ENCODE peak calls at places on chromosomes 5 and 9, in five cellular contexts. One of them, this sample, is unnamed. For H3K4me1, the result is how much of the 10 kb centered on the place peaks cover.

GRCh38 chr9:135134253-135135028 is 47.0 kb downstream of the OLFM1 start:
- DNase-seq in IMR-90: no peak
- DNase-seq in MM.1S: no peak
- DNase-seq in PC-3: no peak
- DNase-seq in HCT116: no peak
- DNase-seq in this sample: no peak

GRCh38 chr9:96189995-96190394 is 112.0 kb downstream of the HSD17B3 start:
- DNase-seq in MM.1S: no peak
- DNase-seq in IMR-90: no peak
- DNase-seq in HCT116: no peak
- DNase-seq in PC-3: no peak
- DNase-seq in this sample: no peak

GRCh38 chr5:151451626-151452520 is 4.5 kb downstream of the SLC36A1 start:
- DNase-seq in HCT116: no peak
- DNase-seq in MM.1S: no peak
- DNase-seq in IMR-90: peak
- DNase-seq in PC-3: peak
- DNase-seq in this sample: no peak

GRCh38 chr5:116652196-116652729 is 77.6 kb upstream of the SEMA6A start:
- DNase-seq in IMR-90: peak
- DNase-seq in PC-3: no peak
- DNase-seq in HCT116: peak
- DNase-seq in MM.1S: no peak
- DNase-seq in this sample: no peak

GRCh38 chr5:43152946-43153345 is 32.2 kb downstream of the ZNF131 start:
- DNase-seq in HCT116: no peak
- DNase-seq in MM.1S: no peak
- DNase-seq in IMR-90: peak
- DNase-seq in PC-3: no peak
- DNase-seq in this sample: no peak

GRCh38 chr5:136768457-136768856 is 403.1 kb upstream of the TRPC7 start:
- DNase-seq in HCT116: no peak
- DNase-seq in MM.1S: no peak
- DNase-seq in PC-3: peak
- DNase-seq in IMR-90: no peak
- DNase-seq in this sample: no peak

GRCh38 chr9:107734231-107735014 is 244.9 kb upstream of the KLF4 start:
- DNase-seq in MM.1S: no peak
- DNase-seq in IMR-90: peak
- DNase-seq in PC-3: no peak
- DNase-seq in HCT116: no peak
- DNase-seq in this sample: no peak

GRCh38 chr5:142587354-142587965 is 98.4 kb downstream of the FGF1 start:
- DNase-seq in MM.1S: peak
- DNase-seq in HCT116: peak
- DNase-seq in PC-3: peak
- DNase-seq in IMR-90: peak
- DNase-seq in this sample: peak

GRCh38 chr5:77925503-77925902 is 149.4 kb upstream of the TBCA start:
- DNase-seq in MM.1S: no peak
- DNase-seq in IMR-90: no peak
- DNase-seq in PC-3: no peak
- DNase-seq in HCT116: no peak
- DNase-seq in this sample: no peak

GRCh38 chr5:176441921-176442323 is 6.3 kb upstream of the FAF2 start:
- DNase-seq in HCT116: no peak
- DNase-seq in IMR-90: peak
- DNase-seq in MM.1S: no peak
- DNase-seq in PC-3: peak
- DNase-seq in this sample: peak

GRCh38 chr5:58279259-58279658 is 180.6 kb downstream of the PLK2 start:
- DNase-seq in HCT116: no peak
- DNase-seq in MM.1S: no peak
- DNase-seq in IMR-90: no peak
- DNase-seq in PC-3: no peak
- DNase-seq in this sample: no peak

GRCh38 chr9:27672730-27673129 is 99.4 kb upstream of the C9orf72 start:
- DNase-seq in MM.1S: no peak
- DNase-seq in IMR-90: no peak
- DNase-seq in PC-3: no peak
- DNase-seq in HCT116: no peak
- DNase-seq in this sample: no peak

GRCh38 chr5:134417707-134418106 is 6.0 kb upstream of the CDKN2AIPNL start:
- DNase-seq in IMR-90: no peak
- DNase-seq in MM.1S: no peak
- DNase-seq in PC-3: no peak
- DNase-seq in HCT116: no peak
- DNase-seq in this sample: no peak

GRCh38 chr5:64914396-64914795 is 145.7 kb downstream of the CWC27 start:
- DNase-seq in MM.1S: no peak
- DNase-seq in IMR-90: peak
- DNase-seq in HCT116: no peak
- DNase-seq in PC-3: no peak
- DNase-seq in this sample: no peak

GRCh38 chr9:20985851-20986600 is 45.4 kb downstream of the HACD4 start:
- DNase-seq in MM.1S: no peak
- DNase-seq in HCT116: no peak
- DNase-seq in PC-3: peak
- DNase-seq in IMR-90: no peak
- DNase-seq in this sample: no peak

GRCh38 chr9:134847752-134848432 is 32.7 kb upstream of the FCN2 start:
- DNase-seq in PC-3: no peak
- DNase-seq in MM.1S: no peak
- DNase-seq in HCT116: no peak
- DNase-seq in IMR-90: no peak
- DNase-seq in this sample: no peak

GRCh38 chr5:148454576-148454975 is 70.8 kb downstream of the FBXO38 start:
- DNase-seq in IMR-90: no peak
- DNase-seq in MM.1S: no peak
- DNase-seq in HCT116: no peak
- DNase-seq in PC-3: no peak
- DNase-seq in this sample: no peak

GRCh38 chr5:97049175-97049574 is 93.2 kb downstream of the LIX1 start:
- DNase-seq in IMR-90: no peak
- DNase-seq in MM.1S: no peak
- DNase-seq in HCT116: no peak
- DNase-seq in PC-3: no peak
- DNase-seq in this sample: no peak

GRCh38 chr5:36744041-36744677 is 132.4 kb upstream of the NIPBL start:
- DNase-seq in MM.1S: no peak
- DNase-seq in IMR-90: no peak
- DNase-seq in HCT116: no peak
- DNase-seq in PC-3: peak
- DNase-seq in this sample: peak

GRCh38 chr5:80837679-80838078 is 122.5 kb upstream of the RASGRF2 start:
- DNase-seq in PC-3: no peak
- DNase-seq in IMR-90: no peak
- DNase-seq in HCT116: no peak
- DNase-seq in MM.1S: peak
- DNase-seq in this sample: no peak

GRCh38 chr9:34996905-34997279 is 7.3 kb downstream of the DNAJB5 start:
- DNase-seq in HCT116: no peak
- DNase-seq in MM.1S: no peak
- DNase-seq in PC-3: no peak
- DNase-seq in IMR-90: no peak
- DNase-seq in this sample: no peak

GRCh38 chr5:124701873-124702272 is 44.6 kb downstream of the ZNF608 start:
- DNase-seq in MM.1S: no peak
- DNase-seq in IMR-90: no peak
- DNase-seq in HCT116: no peak
- DNase-seq in PC-3: no peak
- DNase-seq in this sample: no peak
- H3K4me1 ChIP-seq in MM.1S: under half
- H3K4me1 ChIP-seq in IMR-90: under half
- H3K4me1 ChIP-seq in HCT116: under half
- H3K4me1 ChIP-seq in PC-3: under half
- H3K4me1 ChIP-seq in this sample: under half

GRCh38 chr5:4511996-4512656 is 628.0 kb upstream of the ADAMTS16 start:
- DNase-seq in HCT116: no peak
- DNase-seq in MM.1S: no peak
- DNase-seq in PC-3: peak
- DNase-seq in IMR-90: no peak
- DNase-seq in this sample: no peak
- H2AFZ ChIP-seq in HCT116: no peak
- H2AFZ ChIP-seq in MM.1S: no peak
- H2AFZ ChIP-seq in PC-3: peak
- H2AFZ ChIP-seq in IMR-90: no peak
- H2AFZ ChIP-seq in this sample: no peak

DNA sequence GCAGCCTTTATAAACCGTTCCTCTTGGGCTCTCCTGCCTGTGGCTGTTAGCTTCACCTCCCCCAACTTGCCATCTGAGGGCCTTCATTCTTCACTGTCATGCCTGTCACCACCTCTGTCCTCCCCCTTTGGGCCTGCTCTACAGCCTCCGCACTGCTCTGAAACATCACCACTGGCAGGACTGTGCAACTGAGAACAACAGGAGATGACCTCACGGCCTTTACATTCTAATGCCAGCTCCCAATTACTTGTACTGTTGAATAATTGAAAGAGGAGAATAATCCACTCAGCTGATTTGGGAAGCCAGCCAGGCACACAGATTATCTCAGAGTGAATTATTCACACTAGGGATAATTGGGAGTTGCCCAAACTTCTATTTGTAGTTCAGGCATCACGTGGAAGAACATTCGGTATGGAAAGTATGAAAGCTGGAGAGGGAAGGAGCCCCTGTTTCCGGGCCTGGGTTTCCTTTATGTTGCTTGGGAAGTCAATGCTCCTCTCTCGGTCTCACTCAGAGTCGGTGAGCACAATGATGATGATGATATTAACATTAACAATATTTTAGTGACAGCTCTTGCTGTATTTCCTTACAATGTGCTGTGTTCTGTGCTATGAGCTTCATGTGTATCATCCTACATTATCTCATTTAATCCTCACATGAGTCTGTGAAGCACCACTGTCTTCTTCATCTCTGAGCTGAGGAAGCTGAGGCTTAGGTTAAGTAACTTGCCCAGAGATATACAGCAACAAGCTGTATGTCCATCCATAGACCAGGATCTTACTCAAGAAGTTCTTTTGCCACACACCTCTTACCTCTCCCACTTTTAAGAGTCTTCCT is 99.3 kb upstream of the LRRTM2 start:
- DNase-seq in PC-3: no peak
- DNase-seq in MM.1S: no peak
- DNase-seq in IMR-90: peak
- DNase-seq in HCT116: no peak
- DNase-seq in this sample: no peak
- H3K4me1 ChIP-seq in PC-3: under half
- H3K4me1 ChIP-seq in MM.1S: under half
- H3K4me1 ChIP-seq in IMR-90: under half
- H3K4me1 ChIP-seq in HCT116: under half
- H3K4me1 ChIP-seq in this sample: under half

GRCh38 chr9:88530051-88530450 is 4.9 kb upstream of the NXNL2 start:
- DNase-seq in HCT116: no peak
- DNase-seq in MM.1S: no peak
- DNase-seq in PC-3: peak
- DNase-seq in IMR-90: peak
- DNase-seq in this sample: peak

GRCh38 chr9:88534456-88535225 is at the start of gene NXNL2:
- DNase-seq in MM.1S: no peak
- DNase-seq in HCT116: peak
- DNase-seq in IMR-90: peak
- DNase-seq in PC-3: peak
- DNase-seq in this sample: peak

GRCh38 chr9:88533951-88534455 is 975 bp upstream of the NXNL2 start:
- DNase-seq in IMR-90: peak
- DNase-seq in MM.1S: no peak
- DNase-seq in PC-3: peak
- DNase-seq in HCT116: no peak
- DNase-seq in this sample: peak

GRCh38 chr9:88531920-88532319 is 3.1 kb upstream of the NXNL2 start:
- DNase-seq in IMR-90: no peak
- DNase-seq in HCT116: no peak
- DNase-seq in MM.1S: no peak
- DNase-seq in PC-3: no peak
- DNase-seq in this sample: no peak

DNA sequence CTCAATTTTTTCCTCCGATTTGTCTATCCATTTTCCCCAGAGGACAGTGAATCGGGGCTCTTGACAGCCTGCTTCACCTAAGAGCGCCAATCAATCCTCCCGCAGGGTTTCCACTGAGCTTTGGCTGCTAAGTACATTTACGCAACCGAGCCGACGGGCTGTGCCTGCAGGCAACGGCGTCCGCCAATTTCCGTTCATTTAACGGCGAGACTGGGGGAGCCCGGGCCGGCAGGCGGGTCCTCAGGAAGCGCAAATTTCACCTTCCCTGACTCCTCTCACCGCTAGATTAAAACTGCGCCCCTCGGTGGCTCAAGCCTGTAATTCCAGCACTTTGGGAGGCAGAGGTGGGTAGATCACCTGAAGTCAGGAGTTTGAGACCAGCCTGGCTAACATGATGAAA is 2.7 kb upstream of the NXNL2 start:
- DNase-seq in HCT116: no peak
- DNase-seq in PC-3: no peak
- DNase-seq in MM.1S: no peak
- DNase-seq in IMR-90: peak
- DNase-seq in this sample: no peak
- H2AFZ ChIP-seq in HCT116: no peak
- H2AFZ ChIP-seq in PC-3: no peak
- H2AFZ ChIP-seq in MM.1S: no peak
- H2AFZ ChIP-seq in IMR-90: peak
- H2AFZ ChIP-seq in this sample: no peak

GRCh38 chr9:37191403-37192089 is 71.2 kb downstream of the ZCCHC7 start:
- DNase-seq in MM.1S: no peak
- DNase-seq in PC-3: no peak
- DNase-seq in HCT116: no peak
- DNase-seq in IMR-90: no peak
- DNase-seq in this sample: no peak
- H3K4me1 ChIP-seq in MM.1S: under half
- H3K4me1 ChIP-seq in PC-3: under half
- H3K4me1 ChIP-seq in HCT116: under half
- H3K4me1 ChIP-seq in IMR-90: under half
- H3K4me1 ChIP-seq in this sample: under half

This sample was measured in PC-9.